ENCODE peak calls at places on chromosomes 6 and 20, in five cellular contexts. A is cardiac muscle cell; S is HepG2; P is psoas muscle; G is CD8-positive, alpha-beta T cell. H is an unnamed sample.

GRCh38 chr6:30678964-30679726 is 6.3 kb upstream of the DHX16 start:
- DNase-seq in S (peak; percentile 83), G (peak; percentile 89), A (peak; percentile 87), P (peak; percentile 88), H (peak; percentile 91)

GRCh38 chr6:15826814-15827213 is 164.0 kb upstream of the DTNBP1 start:
- DNase-seq in S (no peak), P (no peak), G (no peak), A (no peak), H (no peak)

GRCh38 chr20:2295886-2296544 is at the start of gene TGM3:
- DNase-seq in S (no peak), A (no peak), G (no peak), P (no peak), H (no peak)

GRCh38 chr20:5044075-5044620 is 42.8 kb upstream of the SLC23A2 start:
- DNase-seq in S (no peak), G (no peak), A (no peak), P (no peak), H (peak; percentile 15)

GRCh38 chr6:134910596-134910935 is 39.3 kb downstream of the ALDH8A1 start:
- DNase-seq in G (no peak), P (no peak), S (no peak), A (no peak), H (no peak)

GRCh38 chr6:169891421-169891820 is 140.0 kb downstream of the ERMARD start:
- DNase-seq in S (no peak), P (no peak), A (no peak), G (no peak), H (no peak)

GRCh38 chr6:113623124-113623523 is 234.0 kb upstream of the MARCKS start:
- DNase-seq in G (no peak), P (no peak), S (no peak), A (no peak), H (no peak)

GRCh38 chr20:22566876-22567658 is 17.3 kb downstream of the FOXA2 start:
- DNase-seq in S (no peak), G (no peak), P (no peak), A (no peak), H (no peak)

GRCh38 chr20:49610701-49611538 is 43.0 kb upstream of the PTGIS start:
- DNase-seq in S (peak; percentile 87), G (peak; percentile 69), P (peak; percentile 80), A (peak; percentile 82), H (peak; percentile 86)

GRCh38 chr6:46220351-46221220 is 49.8 kb upstream of the ENPP5 start:
- DNase-seq in A (no peak), G (no peak), P (no peak), S (no peak), H (peak; percentile 43)

GRCh38 chr6:42013134-42013516 is 37.2 kb upstream of the TAF8 start:
- DNase-seq in P (no peak), A (no peak), G (no peak), S (no peak), H (no peak)

GRCh38 chr20:46875059-46875458 is 19.6 kb upstream of the EYA2 start:
- DNase-seq in G (no peak), A (no peak), P (no peak), S (no peak), H (no peak)

GRCh38 chr20:12482661-12483060 is 526.1 kb upstream of the SPTLC3 start:
- DNase-seq in S (no peak), P (no peak), A (no peak), G (no peak), H (no peak)

GRCh38 chr6:17490724-17491123 is 97.3 kb downstream of the CAP2 start:
- DNase-seq in G (no peak), S (no peak), P (no peak), A (no peak), H (no peak)

GRCh38 chr6:33813960-33814662 is 10.3 kb upstream of the MLN start:
- DNase-seq in P (no peak), G (no peak), S (no peak), A (no peak), H (no peak)

GRCh38 chr6:112592159-112592558 is 245.0 kb downstream of the RFPL4B start:
- DNase-seq in S (no peak), G (no peak), P (no peak), A (no peak), H (no peak)

GRCh38 chr6:99530627-99531026 is 15.4 kb upstream of the USP45 start:
- DNase-seq in G (no peak), A (no peak), P (no peak), S (no peak), H (no peak)

GRCh38 chr20:37392441-37393195 is 46.7 kb downstream of the SRC start:
- DNase-seq in A (no peak), P (peak; percentile 8), S (peak; percentile 67), G (no peak), H (no peak)

GRCh38 chr20:35698298-35699126 is 640 bp downstream of the NFS1 start:
- DNase-seq in A (peak; percentile 29), G (no peak), P (no peak), S (no peak), H (no peak)

GRCh38 chr20:18187020-18187419 is 49.4 kb downstream of the KAT14 start:
- DNase-seq in A (no peak), P (no peak), G (no peak), S (no peak), H (no peak)

GRCh38 chr6:62013719-62014118 is 272.3 kb downstream of the KHDRBS2 start:
- DNase-seq in P (no peak), A (no peak), S (no peak), G (no peak), H (no peak)

GRCh38 chr6:135250751-135251356 is 69.7 kb downstream of the MYB start:
- DNase-seq in G (no peak), A (no peak), S (peak; percentile 49), P (no peak), H (no peak)

GRCh38 chr6:82017316-82017715 is 230.2 kb downstream of the IBTK start:
- DNase-seq in S (peak; percentile 79), A (peak; percentile 11), G (no peak), P (no peak), H (no peak)

GRCh38 chr20:31721408-31722332 is 998 bp downstream of the BCL2L1 start:
- DNase-seq in A (no peak), G (no peak), P (peak; percentile 34), S (no peak), H (no peak)

GRCh38 chr6:45772886-45773285 is 242.8 kb downstream of the CLIC5 start:
- DNase-seq in A (no peak), P (no peak), S (no peak), G (no peak), H (no peak)

GRCh38 chr6:166167801-166168615 is at the start of gene TBXT:
- DNase-seq in S (no peak), P (no peak), A (no peak), G (no peak), H (peak; percentile 44)

GRCh38 chr6:107704377-107705013 is 119.6 kb downstream of the SCML4 start:
- DNase-seq in G (no peak), P (no peak), S (peak; percentile 29), A (peak; percentile 72), H (no peak)

GRCh38 chr6:137637161-137637560 is 143.0 kb upstream of the OLIG3 start:
- DNase-seq in G (no peak), S (peak; percentile 74), A (no peak), P (no peak), H (no peak)

GRCh38 chr6:24865161-24865560 is 66.4 kb upstream of the ARMH2 start:
- DNase-seq in G (no peak), A (no peak), S (no peak), P (no peak), H (no peak)

GRCh38 chr6:15351631-15352030 is 105.8 kb downstream of the JARID2 start:
- DNase-seq in S (no peak), G (no peak), P (peak; percentile 53), A (no peak), H (no peak)

GRCh38 chr20:12455152-12455551 is 537.5 kb downstream of the BTBD3 start:
- DNase-seq in S (no peak), A (no peak), P (no peak), G (no peak), H (no peak)

GRCh38 chr6:1076531-1077453 is 235.1 kb upstream of the FOXQ1 start:
- DNase-seq in P (no peak), S (no peak), G (no peak), A (peak; percentile 44), H (no peak)

DNA sequence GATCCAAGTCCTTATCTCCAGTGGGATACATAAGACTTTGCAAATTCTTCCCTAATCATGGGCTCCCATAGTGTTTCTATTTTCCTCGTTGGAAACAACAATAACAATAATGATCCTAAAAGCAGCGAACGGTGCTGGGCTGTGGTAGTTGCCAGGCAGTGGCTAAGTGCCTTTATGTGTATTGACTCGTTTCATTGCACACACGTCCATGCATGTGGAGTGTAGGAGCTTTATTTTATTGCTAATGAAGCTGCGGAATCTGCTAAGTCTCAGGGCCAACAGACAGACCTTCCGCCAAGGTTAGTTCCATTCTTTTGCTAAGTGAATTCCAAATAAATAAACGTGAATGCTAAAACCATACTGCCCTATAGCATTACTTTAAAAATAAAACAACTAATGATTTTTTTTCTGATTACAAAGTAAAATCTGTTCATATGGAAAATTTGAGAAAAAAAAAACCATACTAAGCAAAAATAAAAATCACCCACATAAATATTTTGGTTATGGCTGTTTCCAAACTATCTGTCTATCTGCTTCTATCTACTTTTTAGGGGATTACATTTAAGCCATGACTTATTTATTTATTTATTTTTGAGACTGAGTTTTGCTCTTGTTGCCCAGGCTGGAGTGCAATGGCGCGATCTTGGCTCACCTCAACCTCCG is 297.9 kb downstream of the BMP7 start:
- DNase-seq in P (no peak), G (no peak), A (no peak), S (no peak), H (no peak)
- H3K27me3 ChIP-seq in P (no peaks in the 10 kb centered on the region), G (no peaks in the 10 kb centered on the region), A (peaks cover 37% of the 10 kb centered on the region), S (peaks cover 17% of the 10 kb centered on the region), H (no peaks in the 10 kb centered on the region)

GRCh38 chr20:58692579-58693225 is at the start of gene NPEPL1:
- DNase-seq in G (peak; percentile 61), P (peak; percentile 84), A (peak; percentile 83), S (no peak), H (peak; percentile 83)
- TF ChIP-seq CTCF in G (no peak), P (peak; percentile 31), A (peak; percentile 2), S (no peak), H (no peak)

DNA sequence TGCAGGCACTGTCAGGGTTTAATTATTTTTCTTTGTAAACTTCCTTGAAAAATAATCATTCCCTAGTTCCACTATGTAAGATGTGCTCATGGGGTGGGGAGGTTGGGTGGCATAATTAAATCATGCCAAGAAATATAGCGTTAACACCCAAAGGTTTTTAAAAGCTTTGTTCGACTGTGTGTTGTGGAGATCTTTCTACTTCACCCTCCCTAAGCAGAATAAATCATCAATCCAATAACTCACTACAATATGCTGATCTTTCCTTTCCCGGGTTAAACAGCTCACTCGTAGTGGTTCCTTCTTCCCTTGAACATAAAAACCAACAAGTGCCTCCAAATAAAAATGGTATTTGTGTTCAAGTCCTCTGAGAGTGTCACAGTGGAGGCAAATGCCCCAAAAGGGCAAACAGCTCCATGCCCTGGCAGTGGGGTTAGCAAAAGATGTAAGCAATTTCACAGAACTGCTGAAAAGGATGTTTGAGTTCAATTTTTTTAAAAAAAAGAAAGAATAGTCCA is 99.2 kb downstream of the TFAP2A start:
- DNase-seq in P (no peak), S (no peak), G (no peak), A (no peak), H (no peak)
- H3K4me3 ChIP-seq in P (no peak overlapping the region), S (no peak overlapping the region), G (no peak overlapping the region), A (no peak overlapping the region), H (no peak overlapping the region)

DNA sequence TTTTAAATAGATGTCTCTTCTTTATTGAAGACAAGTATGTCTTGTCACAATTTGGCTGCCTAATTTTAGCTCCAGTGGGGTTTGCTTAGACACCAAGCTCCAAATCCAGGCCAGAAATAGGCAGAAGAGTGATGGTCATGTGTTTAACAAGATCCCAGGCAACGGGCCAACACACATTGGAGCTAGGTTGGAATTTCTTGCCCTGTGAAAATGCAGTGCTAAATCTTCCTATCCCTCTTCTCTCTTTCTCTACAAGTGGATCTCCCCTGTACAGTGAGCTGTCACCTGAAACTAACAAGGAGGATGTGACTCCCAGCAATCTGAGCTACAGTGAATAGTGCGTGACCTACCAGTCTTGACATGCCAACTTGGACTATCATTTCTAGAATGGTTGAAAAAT is 65.3 kb upstream of the VGLL2 start:
- DNase-seq in G (no peak), A (peak; percentile 30), S (no peak), P (no peak), H (no peak)
- H3K27me3 ChIP-seq in G (no peaks in the 10 kb centered on the region), A (no peaks in the 10 kb centered on the region), S (no peaks in the 10 kb centered on the region), P (no peaks in the 10 kb centered on the region), H (no peaks in the 10 kb centered on the region)